ENCODE peak calls at places on chromosome 10, in ten cellular contexts. One of them, this sample, is unnamed.

GRCh38 chr10:61397175-61397986 is 55.8 kb downstream of the TMEM26 start:
- DNase-seq in right cardiac atrium: no peak
- DNase-seq in stimulated activated CD4-positive, alpha-beta T cell treated with anti-CD3 and anti-CD28 coated beads, Interleukin-1b, Interleukin-23, amount 100 ng/mL, for 1 hour: no peak
- DNase-seq in left ventricle myocardium superior: no peak
- DNase-seq in IMR-90: peak
- DNase-seq in ELF-1: no peak
- DNase-seq in RCC 7860: no peak
- DNase-seq in SJSA1: peak
- DNase-seq in NT2/D1: no peak
- DNase-seq in tibial nerve: no peak
- DNase-seq in this sample: peak

GRCh38 chr10:21519327-21519933 is 6.1 kb downstream of the SKIDA1 start:
- DNase-seq in right cardiac atrium: no peak
- DNase-seq in stimulated activated CD4-positive, alpha-beta T cell treated with anti-CD3 and anti-CD28 coated beads, Interleukin-1b, Interleukin-23, amount 100 ng/mL, for 1 hour: no peak
- DNase-seq in left ventricle myocardium superior: no peak
- DNase-seq in IMR-90: no peak
- DNase-seq in ELF-1: no peak
- DNase-seq in RCC 7860: no peak
- DNase-seq in SJSA1: no peak
- DNase-seq in NT2/D1: no peak
- DNase-seq in tibial nerve: no peak
- DNase-seq in this sample: no peak

GRCh38 chr10:6062101-6062771 is at the start of gene IL2RA:
- DNase-seq in right cardiac atrium: no peak
- DNase-seq in stimulated activated CD4-positive, alpha-beta T cell treated with anti-CD3 and anti-CD28 coated beads, Interleukin-1b, Interleukin-23, amount 100 ng/mL, for 1 hour: no peak
- DNase-seq in left ventricle myocardium superior: no peak
- DNase-seq in IMR-90: no peak
- DNase-seq in ELF-1: no peak
- DNase-seq in RCC 7860: no peak
- DNase-seq in SJSA1: no peak
- DNase-seq in NT2/D1: no peak
- DNase-seq in tibial nerve: no peak
- DNase-seq in this sample: no peak

GRCh38 chr10:127945335-127945734 is 38.4 kb downstream of the PTPRE start:
- DNase-seq in right cardiac atrium: no peak
- DNase-seq in stimulated activated CD4-positive, alpha-beta T cell treated with anti-CD3 and anti-CD28 coated beads, Interleukin-1b, Interleukin-23, amount 100 ng/mL, for 1 hour: no peak
- DNase-seq in left ventricle myocardium superior: no peak
- DNase-seq in IMR-90: peak
- DNase-seq in ELF-1: no peak
- DNase-seq in RCC 7860: peak
- DNase-seq in SJSA1: peak
- DNase-seq in NT2/D1: no peak
- DNase-seq in tibial nerve: no peak
- DNase-seq in this sample: peak

GRCh38 chr10:35555962-35556930 is 48.9 kb upstream of the GJD4 start:
- DNase-seq in right cardiac atrium: no peak
- DNase-seq in stimulated activated CD4-positive, alpha-beta T cell treated with anti-CD3 and anti-CD28 coated beads, Interleukin-1b, Interleukin-23, amount 100 ng/mL, for 1 hour: no peak
- DNase-seq in left ventricle myocardium superior: no peak
- DNase-seq in IMR-90: no peak
- DNase-seq in ELF-1: no peak
- DNase-seq in RCC 7860: no peak
- DNase-seq in SJSA1: no peak
- DNase-seq in NT2/D1: no peak
- DNase-seq in tibial nerve: no peak
- DNase-seq in this sample: no peak

GRCh38 chr10:67549390-67549789 is 146.6 kb downstream of the CTNNA3 start:
- DNase-seq in right cardiac atrium: no peak
- DNase-seq in stimulated activated CD4-positive, alpha-beta T cell treated with anti-CD3 and anti-CD28 coated beads, Interleukin-1b, Interleukin-23, amount 100 ng/mL, for 1 hour: no peak
- DNase-seq in left ventricle myocardium superior: no peak
- DNase-seq in IMR-90: peak
- DNase-seq in ELF-1: no peak
- DNase-seq in RCC 7860: no peak
- DNase-seq in SJSA1: peak
- DNase-seq in NT2/D1: no peak
- DNase-seq in tibial nerve: no peak
- DNase-seq in this sample: no peak

GRCh38 chr10:122853665-122854313 is 8.1 kb upstream of the CUZD1 start:
- DNase-seq in right cardiac atrium: no peak
- DNase-seq in stimulated activated CD4-positive, alpha-beta T cell treated with anti-CD3 and anti-CD28 coated beads, Interleukin-1b, Interleukin-23, amount 100 ng/mL, for 1 hour: no peak
- DNase-seq in left ventricle myocardium superior: no peak
- DNase-seq in IMR-90: peak
- DNase-seq in ELF-1: no peak
- DNase-seq in RCC 7860: no peak
- DNase-seq in SJSA1: no peak
- DNase-seq in NT2/D1: no peak
- DNase-seq in tibial nerve: no peak
- DNase-seq in this sample: no peak

GRCh38 chr10:132876967-132877366 is 65.4 kb downstream of the CFAP46 start:
- DNase-seq in right cardiac atrium: no peak
- DNase-seq in stimulated activated CD4-positive, alpha-beta T cell treated with anti-CD3 and anti-CD28 coated beads, Interleukin-1b, Interleukin-23, amount 100 ng/mL, for 1 hour: no peak
- DNase-seq in left ventricle myocardium superior: peak
- DNase-seq in IMR-90: no peak
- DNase-seq in ELF-1: no peak
- DNase-seq in RCC 7860: no peak
- DNase-seq in SJSA1: no peak
- DNase-seq in NT2/D1: no peak
- DNase-seq in tibial nerve: peak
- DNase-seq in this sample: no peak

GRCh38 chr10:97701438-97702064 is 12.0 kb upstream of the MARVELD1 start:
- DNase-seq in right cardiac atrium: no peak
- DNase-seq in stimulated activated CD4-positive, alpha-beta T cell treated with anti-CD3 and anti-CD28 coated beads, Interleukin-1b, Interleukin-23, amount 100 ng/mL, for 1 hour: no peak
- DNase-seq in left ventricle myocardium superior: no peak
- DNase-seq in IMR-90: peak
- DNase-seq in ELF-1: peak
- DNase-seq in RCC 7860: peak
- DNase-seq in SJSA1: peak
- DNase-seq in NT2/D1: no peak
- DNase-seq in tibial nerve: no peak
- DNase-seq in this sample: peak

GRCh38 chr10:29317027-29317420 is 28.2 kb downstream of the LYZL1 start:
- DNase-seq in right cardiac atrium: no peak
- DNase-seq in stimulated activated CD4-positive, alpha-beta T cell treated with anti-CD3 and anti-CD28 coated beads, Interleukin-1b, Interleukin-23, amount 100 ng/mL, for 1 hour: no peak
- DNase-seq in left ventricle myocardium superior: no peak
- DNase-seq in IMR-90: peak
- DNase-seq in ELF-1: no peak
- DNase-seq in RCC 7860: no peak
- DNase-seq in SJSA1: no peak
- DNase-seq in NT2/D1: no peak
- DNase-seq in tibial nerve: no peak
- DNase-seq in this sample: no peak

GRCh38 chr10:101067356-101068083 is 5.7 kb downstream of the KAZALD1 start:
- DNase-seq in right cardiac atrium: peak
- DNase-seq in stimulated activated CD4-positive, alpha-beta T cell treated with anti-CD3 and anti-CD28 coated beads, Interleukin-1b, Interleukin-23, amount 100 ng/mL, for 1 hour: peak
- DNase-seq in left ventricle myocardium superior: peak
- DNase-seq in IMR-90: peak
- DNase-seq in ELF-1: peak
- DNase-seq in RCC 7860: peak
- DNase-seq in SJSA1: peak
- DNase-seq in NT2/D1: no peak
- DNase-seq in tibial nerve: peak
- DNase-seq in this sample: peak

GRCh38 chr10:10658157-10658556 is 359.5 kb upstream of the CELF2 start:
- DNase-seq in right cardiac atrium: no peak
- DNase-seq in stimulated activated CD4-positive, alpha-beta T cell treated with anti-CD3 and anti-CD28 coated beads, Interleukin-1b, Interleukin-23, amount 100 ng/mL, for 1 hour: no peak
- DNase-seq in left ventricle myocardium superior: no peak
- DNase-seq in IMR-90: peak
- DNase-seq in ELF-1: no peak
- DNase-seq in RCC 7860: no peak
- DNase-seq in SJSA1: no peak
- DNase-seq in NT2/D1: no peak
- DNase-seq in tibial nerve: no peak
- DNase-seq in this sample: no peak

GRCh38 chr10:103838095-103838395 is 17.3 kb downstream of the SH3PXD2A start:
- DNase-seq in right cardiac atrium: no peak
- DNase-seq in stimulated activated CD4-positive, alpha-beta T cell treated with anti-CD3 and anti-CD28 coated beads, Interleukin-1b, Interleukin-23, amount 100 ng/mL, for 1 hour: no peak
- DNase-seq in left ventricle myocardium superior: peak
- DNase-seq in IMR-90: no peak
- DNase-seq in ELF-1: no peak
- DNase-seq in RCC 7860: no peak
- DNase-seq in SJSA1: no peak
- DNase-seq in NT2/D1: no peak
- DNase-seq in tibial nerve: no peak
- DNase-seq in this sample: no peak

GRCh38 chr10:99531026-99531695 is 1.6 kb upstream of the NKX2-3 start:
- DNase-seq in right cardiac atrium: no peak
- DNase-seq in stimulated activated CD4-positive, alpha-beta T cell treated with anti-CD3 and anti-CD28 coated beads, Interleukin-1b, Interleukin-23, amount 100 ng/mL, for 1 hour: no peak
- DNase-seq in left ventricle myocardium superior: no peak
- DNase-seq in IMR-90: no peak
- DNase-seq in ELF-1: peak
- DNase-seq in RCC 7860: no peak
- DNase-seq in SJSA1: no peak
- DNase-seq in NT2/D1: no peak
- DNase-seq in tibial nerve: no peak
- DNase-seq in this sample: no peak

GRCh38 chr10:71999360-72000072 is 35.3 kb downstream of the CHST3 start:
- DNase-seq in right cardiac atrium: peak
- DNase-seq in stimulated activated CD4-positive, alpha-beta T cell treated with anti-CD3 and anti-CD28 coated beads, Interleukin-1b, Interleukin-23, amount 100 ng/mL, for 1 hour: no peak
- DNase-seq in left ventricle myocardium superior: peak
- DNase-seq in IMR-90: peak
- DNase-seq in ELF-1: no peak
- DNase-seq in RCC 7860: no peak
- DNase-seq in SJSA1: no peak
- DNase-seq in NT2/D1: no peak
- DNase-seq in tibial nerve: no peak
- DNase-seq in this sample: no peak

GRCh38 chr10:17790631-17791030 is 18.5 kb upstream of the MRC1 start:
- DNase-seq in right cardiac atrium: no peak
- DNase-seq in stimulated activated CD4-positive, alpha-beta T cell treated with anti-CD3 and anti-CD28 coated beads, Interleukin-1b, Interleukin-23, amount 100 ng/mL, for 1 hour: no peak
- DNase-seq in left ventricle myocardium superior: no peak
- DNase-seq in IMR-90: no peak
- DNase-seq in ELF-1: no peak
- DNase-seq in RCC 7860: no peak
- DNase-seq in SJSA1: no peak
- DNase-seq in NT2/D1: no peak
- DNase-seq in tibial nerve: no peak
- DNase-seq in this sample: no peak

GRCh38 chr10:49076319-49076718 is 39.0 kb downstream of the VSTM4 start:
- DNase-seq in right cardiac atrium: no peak
- DNase-seq in stimulated activated CD4-positive, alpha-beta T cell treated with anti-CD3 and anti-CD28 coated beads, Interleukin-1b, Interleukin-23, amount 100 ng/mL, for 1 hour: no peak
- DNase-seq in left ventricle myocardium superior: no peak
- DNase-seq in IMR-90: no peak
- DNase-seq in ELF-1: no peak
- DNase-seq in RCC 7860: no peak
- DNase-seq in SJSA1: no peak
- DNase-seq in NT2/D1: no peak
- DNase-seq in tibial nerve: no peak
- DNase-seq in this sample: no peak

GRCh38 chr10:90862908-90863514 is 5.2 kb upstream of the HTR7 start:
- DNase-seq in right cardiac atrium: no peak
- DNase-seq in stimulated activated CD4-positive, alpha-beta T cell treated with anti-CD3 and anti-CD28 coated beads, Interleukin-1b, Interleukin-23, amount 100 ng/mL, for 1 hour: no peak
- DNase-seq in left ventricle myocardium superior: no peak
- DNase-seq in IMR-90: peak
- DNase-seq in ELF-1: no peak
- DNase-seq in RCC 7860: peak
- DNase-seq in SJSA1: no peak
- DNase-seq in NT2/D1: no peak
- DNase-seq in tibial nerve: no peak
- DNase-seq in this sample: no peak

GRCh38 chr10:5293691-5294550 is 70.8 kb upstream of the UCN3 start:
- DNase-seq in right cardiac atrium: peak
- DNase-seq in stimulated activated CD4-positive, alpha-beta T cell treated with anti-CD3 and anti-CD28 coated beads, Interleukin-1b, Interleukin-23, amount 100 ng/mL, for 1 hour: no peak
- DNase-seq in left ventricle myocardium superior: peak
- DNase-seq in IMR-90: peak
- DNase-seq in ELF-1: peak
- DNase-seq in RCC 7860: no peak
- DNase-seq in SJSA1: peak
- DNase-seq in NT2/D1: peak
- DNase-seq in tibial nerve: no peak
- DNase-seq in this sample: peak

GRCh38 chr10:74058658-74059057 is 60.7 kb downstream of the VCL start:
- DNase-seq in right cardiac atrium: no peak
- DNase-seq in stimulated activated CD4-positive, alpha-beta T cell treated with anti-CD3 and anti-CD28 coated beads, Interleukin-1b, Interleukin-23, amount 100 ng/mL, for 1 hour: no peak
- DNase-seq in left ventricle myocardium superior: no peak
- DNase-seq in IMR-90: no peak
- DNase-seq in ELF-1: no peak
- DNase-seq in RCC 7860: no peak
- DNase-seq in SJSA1: no peak
- DNase-seq in NT2/D1: no peak
- DNase-seq in tibial nerve: no peak
- DNase-seq in this sample: peak

GRCh38 chr10:113034008-113034407 is 84.0 kb downstream of the TCF7L2 start:
- DNase-seq in right cardiac atrium: no peak
- DNase-seq in stimulated activated CD4-positive, alpha-beta T cell treated with anti-CD3 and anti-CD28 coated beads, Interleukin-1b, Interleukin-23, amount 100 ng/mL, for 1 hour: no peak
- DNase-seq in left ventricle myocardium superior: no peak
- DNase-seq in IMR-90: no peak
- DNase-seq in ELF-1: no peak
- DNase-seq in RCC 7860: no peak
- DNase-seq in SJSA1: no peak
- DNase-seq in NT2/D1: no peak
- DNase-seq in tibial nerve: no peak
- DNase-seq in this sample: no peak

GRCh38 chr10:18429335-18429734 is 222.1 kb downstream of the NSUN6 start:
- DNase-seq in right cardiac atrium: no peak
- DNase-seq in stimulated activated CD4-positive, alpha-beta T cell treated with anti-CD3 and anti-CD28 coated beads, Interleukin-1b, Interleukin-23, amount 100 ng/mL, for 1 hour: no peak
- DNase-seq in left ventricle myocardium superior: no peak
- DNase-seq in IMR-90: peak
- DNase-seq in ELF-1: no peak
- DNase-seq in RCC 7860: no peak
- DNase-seq in SJSA1: no peak
- DNase-seq in NT2/D1: no peak
- DNase-seq in tibial nerve: no peak
- DNase-seq in this sample: no peak

GRCh38 chr10:52451817-52452216 is 137.7 kb downstream of the DKK1 start:
- DNase-seq in right cardiac atrium: no peak
- DNase-seq in stimulated activated CD4-positive, alpha-beta T cell treated with anti-CD3 and anti-CD28 coated beads, Interleukin-1b, Interleukin-23, amount 100 ng/mL, for 1 hour: no peak
- DNase-seq in left ventricle myocardium superior: no peak
- DNase-seq in IMR-90: peak
- DNase-seq in ELF-1: no peak
- DNase-seq in RCC 7860: no peak
- DNase-seq in SJSA1: peak
- DNase-seq in NT2/D1: no peak
- DNase-seq in tibial nerve: no peak
- DNase-seq in this sample: no peak

GRCh38 chr10:132788180-132788830 is 2.4 kb upstream of the NKX6-2 start:
- DNase-seq in right cardiac atrium: no peak
- DNase-seq in stimulated activated CD4-positive, alpha-beta T cell treated with anti-CD3 and anti-CD28 coated beads, Interleukin-1b, Interleukin-23, amount 100 ng/mL, for 1 hour: no peak
- DNase-seq in left ventricle myocardium superior: no peak
- DNase-seq in IMR-90: peak
- DNase-seq in ELF-1: no peak
- DNase-seq in RCC 7860: no peak
- DNase-seq in SJSA1: no peak
- DNase-seq in NT2/D1: no peak
- DNase-seq in tibial nerve: no peak
- DNase-seq in this sample: no peak

GRCh38 chr10:35456175-35456574 is 119.9 kb downstream of the CCNY start:
- DNase-seq in right cardiac atrium: no peak
- DNase-seq in stimulated activated CD4-positive, alpha-beta T cell treated with anti-CD3 and anti-CD28 coated beads, Interleukin-1b, Interleukin-23, amount 100 ng/mL, for 1 hour: no peak
- DNase-seq in left ventricle myocardium superior: no peak
- DNase-seq in IMR-90: no peak
- DNase-seq in ELF-1: no peak
- DNase-seq in RCC 7860: no peak
- DNase-seq in SJSA1: no peak
- DNase-seq in NT2/D1: no peak
- DNase-seq in tibial nerve: no peak
- DNase-seq in this sample: no peak

GRCh38 chr10:48509974-48510692 is 94.7 kb downstream of the ARHGAP22 start:
- DNase-seq in right cardiac atrium: no peak
- DNase-seq in stimulated activated CD4-positive, alpha-beta T cell treated with anti-CD3 and anti-CD28 coated beads, Interleukin-1b, Interleukin-23, amount 100 ng/mL, for 1 hour: no peak
- DNase-seq in left ventricle myocardium superior: no peak
- DNase-seq in IMR-90: no peak
- DNase-seq in ELF-1: peak
- DNase-seq in RCC 7860: no peak
- DNase-seq in SJSA1: no peak
- DNase-seq in NT2/D1: no peak
- DNase-seq in tibial nerve: no peak
- DNase-seq in this sample: no peak

GRCh38 chr10:48634198-48634983 is 29.5 kb upstream of the ARHGAP22 start:
- DNase-seq in right cardiac atrium: peak
- DNase-seq in stimulated activated CD4-positive, alpha-beta T cell treated with anti-CD3 and anti-CD28 coated beads, Interleukin-1b, Interleukin-23, amount 100 ng/mL, for 1 hour: no peak
- DNase-seq in left ventricle myocardium superior: peak
- DNase-seq in IMR-90: peak
- DNase-seq in ELF-1: no peak
- DNase-seq in RCC 7860: peak
- DNase-seq in SJSA1: no peak
- DNase-seq in NT2/D1: no peak
- DNase-seq in tibial nerve: no peak
- DNase-seq in this sample: peak

GRCh38 chr10:49613160-49613881 is 516 bp upstream of the CHAT start:
- DNase-seq in right cardiac atrium: no peak
- DNase-seq in stimulated activated CD4-positive, alpha-beta T cell treated with anti-CD3 and anti-CD28 coated beads, Interleukin-1b, Interleukin-23, amount 100 ng/mL, for 1 hour: no peak
- DNase-seq in left ventricle myocardium superior: no peak
- DNase-seq in IMR-90: no peak
- DNase-seq in ELF-1: no peak
- DNase-seq in RCC 7860: no peak
- DNase-seq in SJSA1: no peak
- DNase-seq in NT2/D1: no peak
- DNase-seq in tibial nerve: no peak
- DNase-seq in this sample: no peak